ENCODE peak calls at places on chromosomes 4 and X, in nine cellular contexts. B is aorta, X is psoas muscle, O is left lung, R is upper lobe of right lung, S is HepG2, D is Panc1, G is pancreas, Y is heart right ventricle. W is an unnamed sample.

GRCh38 chr4:146439437-146439836 is 82.3 kb downstream of the SLC10A7 start:
- ATAC-seq in Y (no peak), S (no peak), B (no peak), G (no peak), X (no peak), R (no peak), O (no peak), D (no peak), W (no peak)

GRCh38 chrX:49242545-49243066 is 7.3 kb downstream of the CCDC22 start:
- ATAC-seq in R (no peak), O (no peak), Y (no peak), B (no peak), X (no peak), D (no peak), S (no peak), G (no peak), W (no peak)

GRCh38 chr4:125389713-125390112 is 75.0 kb downstream of the FAT4 start:
- ATAC-seq in S (no peak), O (peak), R (peak), G (peak), X (peak), D (peak), B (peak), Y (no peak), W (peak)

GRCh38 chrX:68762649-68763268 is 66.1 kb upstream of the EFNB1 start:
- ATAC-seq in G (peak), O (peak), X (no peak), B (peak), S (no peak), D (no peak), R (no peak), Y (peak), W (peak)

GRCh38 chrX:101407167-101407747 is 468 bp downstream of the GLA start:
- ATAC-seq in Y (peak), G (no peak), D (peak), S (peak), R (no peak), O (peak), X (no peak), B (peak), W (peak)

GRCh38 chrX:67543818-67544217 is at the start of gene AR:
- ATAC-seq in O (peak), D (no peak), Y (peak), S (peak), X (peak), R (peak), B (peak), G (peak), W (peak)

GRCh38 chr4:38461342-38461741 is 202.7 kb upstream of the KLF3 start:
- ATAC-seq in D (no peak), O (no peak), Y (no peak), S (no peak), G (no peak), R (no peak), B (no peak), X (no peak), W (no peak)

GRCh38 chrX:110418857-110419249 is 60.2 kb downstream of the RTL9 start:
- ATAC-seq in Y (no peak), X (no peak), R (peak), D (no peak), O (peak), B (no peak), S (peak), G (no peak), W (no peak)

GRCh38 chrX:94058728-94059382 is 384.8 kb downstream of the FAM133A start:
- ATAC-seq in G (peak), B (no peak), O (peak), X (no peak), S (peak), Y (no peak), R (peak), D (no peak), W (no peak)

GRCh38 chrX:43655961-43656494 is at the start of gene MAOA:
- ATAC-seq in R (peak), D (no peak), O (peak), G (peak), S (peak), B (peak), X (peak), Y (peak), W (peak)

GRCh38 chr4:104719539-104720230 is 225.0 kb upstream of the CXXC4 start:
- ATAC-seq in G (no peak), O (no peak), B (no peak), S (no peak), D (no peak), R (no peak), X (no peak), Y (no peak), W (no peak)

GRCh38 chr4:38948551-38948950 is 80.9 kb downstream of the FAM114A1 start:
- ATAC-seq in X (peak), B (peak), S (no peak), R (no peak), G (peak), Y (no peak), O (peak), D (no peak), W (peak)

GRCh38 chr4:37001688-37002436 is 242.7 kb upstream of the NWD2 start:
- ATAC-seq in X (no peak), Y (no peak), S (no peak), O (no peak), R (no peak), G (no peak), D (no peak), B (no peak), W (no peak)

GRCh38 chr4:41437264-41437566 is 100.7 kb upstream of the LIMCH1 start:
- ATAC-seq in R (no peak), D (no peak), S (no peak), X (peak), B (peak), G (peak), Y (peak), O (no peak), W (no peak)

GRCh38 chr4:84378983-84379382 is 120.1 kb downstream of the NKX6-1 start:
- ATAC-seq in S (no peak), X (no peak), G (no peak), Y (no peak), B (no peak), R (no peak), D (no peak), O (no peak), W (no peak)

GRCh38 chrX:84168095-84168494 is 19.9 kb downstream of the RPS6KA6 start:
- ATAC-seq in S (no peak), O (no peak), B (no peak), D (no peak), Y (no peak), R (no peak), G (no peak), X (no peak), W (no peak)

GRCh38 chr4:94469221-94469784 is 17.6 kb downstream of the PDLIM5 start:
- ATAC-seq in X (no peak), B (no peak), R (no peak), D (no peak), Y (no peak), S (no peak), G (peak), O (no peak), W (no peak)

GRCh38 chr4:83231620-83232056 is 53.0 kb downstream of the COQ2 start:
- ATAC-seq in B (no peak), O (peak), G (no peak), D (no peak), S (peak), Y (no peak), X (no peak), R (peak), W (no peak)

GRCh38 chrX:131828482-131828881 is 194.6 kb upstream of the STK26 start:
- ATAC-seq in X (no peak), O (no peak), B (no peak), D (no peak), S (no peak), Y (no peak), G (no peak), R (no peak), W (no peak)
- H3K4me3 ChIP-seq in X (no peak), O (no peak), B (no peak), D (no peak), S (peak), Y (no peak), G (no peak), R (no peak), W (no peak)

GRCh38 chr4:169438057-169438480 is 167.3 kb upstream of the SH3RF1 start:
- ATAC-seq in S (peak), B (no peak), X (no peak), O (no peak), Y (no peak), D (no peak), R (no peak), G (peak), W (no peak)

GRCh38 chr4:169436734-169437133 is 166.0 kb upstream of the SH3RF1 start:
- ATAC-seq in G (no peak), D (no peak), X (no peak), R (no peak), B (no peak), Y (no peak), S (no peak), O (no peak), W (no peak)

GRCh38 chr4:169439244-169439643 is 168.5 kb upstream of the SH3RF1 start:
- ATAC-seq in S (no peak), X (no peak), O (peak), R (no peak), D (no peak), Y (peak), B (peak), G (peak), W (no peak)

GRCh38 chr4:169440446-169440845 is 169.7 kb upstream of the SH3RF1 start:
- ATAC-seq in S (no peak), R (peak), D (no peak), G (no peak), X (no peak), Y (no peak), B (no peak), O (no peak), W (no peak)

GRCh38 chr4:169437299-169438047 is 166.7 kb upstream of the SH3RF1 start:
- ATAC-seq in B (no peak), S (no peak), D (no peak), X (no peak), G (no peak), Y (no peak), R (no peak), O (no peak), W (no peak)
- H3K4me3 ChIP-seq in B (no peak), S (no peak), D (no peak), X (no peak), G (no peak), Y (no peak), R (no peak), O (no peak), W (no peak)

GRCh38 chrX:130280901-130281300 is 12.2 kb upstream of the ZNF280C start:
- ATAC-seq in G (no peak), B (no peak), D (no peak), X (no peak), R (no peak), O (no peak), Y (no peak), S (no peak), W (no peak)
- H3K4me3 ChIP-seq in G (no peak), B (no peak), D (no peak), X (no peak), R (no peak), O (no peak), Y (no peak), S (no peak), W (no peak)

DNA sequence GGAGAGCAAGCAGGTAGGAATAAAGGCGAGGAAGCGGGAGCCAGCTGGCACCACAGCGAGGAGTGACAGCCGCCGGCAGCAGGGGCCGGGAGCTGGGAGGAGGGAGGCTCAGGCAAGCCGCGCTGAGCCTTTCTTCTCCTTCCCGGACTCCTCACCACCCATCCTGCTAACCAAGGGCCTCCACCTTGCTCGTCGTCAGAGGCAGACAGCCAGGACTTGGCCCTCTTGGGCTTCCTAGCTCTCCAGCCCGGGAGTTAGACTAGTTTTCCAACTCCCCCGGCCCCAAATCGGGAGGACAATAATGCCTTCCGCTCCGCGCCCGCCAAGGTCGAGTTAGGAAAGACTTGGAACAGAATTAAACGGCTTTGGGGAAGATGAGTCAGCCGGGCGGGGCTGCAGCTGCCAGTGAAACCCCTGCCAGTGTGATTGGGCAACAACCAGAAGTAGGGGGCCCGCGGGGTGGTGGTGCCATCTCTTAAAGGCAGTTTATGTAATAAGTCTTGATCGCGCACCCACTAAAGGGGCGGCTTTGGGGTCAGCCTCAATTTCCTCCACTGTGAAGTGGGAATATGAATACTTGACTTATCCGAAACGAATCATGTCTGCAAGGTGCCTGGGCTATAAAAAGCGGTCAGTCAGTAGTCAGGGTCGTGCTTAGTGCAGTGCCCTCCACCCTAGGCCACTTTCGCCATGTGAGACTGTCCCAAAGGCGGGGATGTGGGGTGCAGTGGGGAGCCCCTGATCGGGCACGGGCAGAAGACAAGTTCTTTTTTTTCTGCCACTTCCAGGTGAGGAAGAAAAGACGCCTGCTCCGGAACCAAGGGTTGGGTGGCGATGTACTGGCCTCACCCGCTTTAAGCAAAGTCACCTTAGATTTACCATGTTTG is 6.7 kb upstream of the HSD17B10 start:
- ATAC-seq in D (peak), G (peak), B (peak), R (peak), X (peak), O (peak), Y (no peak), S (peak), W (peak)
- H3K4me3 ChIP-seq in D (peak), G (peak), B (no peak), R (peak), X (peak), O (peak), Y (peak), S (peak), W (peak)

GRCh38 chr4:663046-663437 is 11.0 kb downstream of the ATP5ME start:
- ATAC-seq in G (peak), R (peak), X (no peak), S (no peak), Y (no peak), O (peak), B (no peak), D (peak), W (no peak)
- H3K4me3 ChIP-seq in G (peak), R (peak), X (peak), S (peak), Y (peak), O (peak), B (peak), D (peak), W (peak)

GRCh38 chrX:50495616-50496015 is 25.0 kb upstream of the DGKK start:
- ATAC-seq in B (no peak), R (no peak), Y (no peak), D (no peak), X (no peak), O (peak), S (no peak), G (no peak), W (no peak)

GRCh38 chrX:50492720-50493119 is 22.1 kb upstream of the DGKK start:
- ATAC-seq in D (no peak), G (no peak), O (no peak), X (no peak), B (no peak), Y (no peak), R (no peak), S (no peak), W (no peak)

DNA sequence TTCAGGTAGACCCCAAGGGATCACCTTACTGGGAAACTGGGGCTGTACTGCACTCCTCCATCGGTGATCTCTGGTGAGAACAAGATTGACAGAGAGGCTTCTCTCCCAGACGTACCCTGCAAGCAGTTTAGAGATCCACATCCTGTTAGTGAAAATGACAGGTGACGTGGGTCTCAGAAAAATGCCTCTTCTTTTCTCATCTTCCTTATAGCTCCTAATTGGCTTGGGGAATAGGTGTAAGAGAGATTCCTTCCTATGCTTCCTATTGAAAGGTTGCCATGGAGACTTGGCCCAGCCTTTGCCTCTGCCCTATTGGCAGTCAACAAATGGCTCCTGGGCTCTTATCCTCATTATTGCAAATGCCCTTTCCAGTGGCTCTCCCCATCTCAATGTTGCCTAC is 26.4 kb upstream of the DGKK start:
- ATAC-seq in S (no peak), O (no peak), G (no peak), Y (no peak), B (no peak), X (no peak), D (no peak), R (no peak), W (no peak)
- H3K4me3 ChIP-seq in S (no peak), O (no peak), G (no peak), Y (no peak), B (no peak), X (no peak), D (no peak), R (no peak), W (no peak)

GRCh38 chr4:166956484-166956883 is 277.8 kb downstream of the SPOCK3 start:
- ATAC-seq in O (no peak), B (no peak), Y (no peak), G (no peak), D (no peak), X (no peak), S (no peak), R (no peak), W (no peak)

DNA sequence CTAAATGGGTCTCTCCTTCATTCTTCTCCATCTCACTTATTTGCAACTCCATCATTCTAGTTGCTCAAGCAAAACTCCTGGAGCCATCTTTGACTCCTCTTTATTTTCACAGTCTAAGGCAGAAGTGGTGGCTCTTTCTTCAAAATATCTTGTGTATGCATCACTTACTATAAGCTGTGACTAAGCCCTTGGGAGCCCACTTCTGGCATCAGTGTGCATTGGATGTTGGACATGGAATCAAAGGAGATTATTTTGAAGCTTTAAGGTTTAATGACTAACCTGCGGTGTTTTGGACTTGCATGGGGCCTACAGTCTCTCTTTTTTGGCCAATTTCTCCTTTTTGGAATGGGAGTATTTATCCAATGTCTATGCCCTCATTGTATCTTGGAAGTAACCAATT is 276.8 kb downstream of the SPOCK3 start:
- ATAC-seq in D (no peak), G (no peak), B (no peak), X (no peak), Y (no peak), S (no peak), O (no peak), R (no peak), W (no peak)
- H3K4me3 ChIP-seq in D (no peak), G (no peak), B (no peak), X (no peak), Y (no peak), S (no peak), O (no peak), R (no peak), W (no peak)

DNA sequence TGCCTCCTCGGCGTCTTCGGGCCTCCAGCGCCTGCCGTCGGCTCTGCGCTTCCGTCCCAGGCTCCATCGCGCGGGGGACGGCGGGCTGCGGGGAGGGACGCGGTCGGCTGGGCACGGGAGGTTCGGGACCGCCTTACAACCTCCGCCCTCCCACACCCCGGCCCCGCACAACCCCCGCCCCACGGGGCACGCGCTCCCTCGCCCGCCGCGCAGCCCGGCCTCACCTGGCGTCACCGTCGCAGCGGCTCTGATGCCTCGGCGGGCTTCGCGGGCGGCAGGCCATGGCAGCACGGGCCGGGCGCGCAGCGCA is 258 bp downstream of the SLBP start:
- ATAC-seq in R (peak), O (peak), B (peak), D (peak), S (no peak), X (peak), G (no peak), Y (peak), W (peak)
- H3K4me3 ChIP-seq in R (peak), O (peak), B (peak), D (peak), S (peak), X (peak), G (peak), Y (peak), W (peak)